ENCODE peak calls at places on chromosomes 11 and 22, in eight cellular contexts. Z is A549, N is cardiac fibroblast, Y is epithelial cell of esophagus, F is K562, L is HCT116, P is prostate gland, K is HL-60. C is an unnamed sample.

GRCh38 chr22:43001271-43002197 is 13.4 kb downstream of the PACSIN2 start:
- DNase-seq in L (no peak), F (no peak), Z (no peak), P (no peak), N (peak), Y (no peak), K (no peak), C (no peak)

GRCh38 chr11:111565111-111565720 is 24.7 kb downstream of the LAYN start:
- DNase-seq in L (peak), K (peak), Y (peak), P (peak), F (peak), N (peak), Z (peak), C (peak)

GRCh38 chr11:94171693-94172440 is 43.2 kb downstream of the PANX1 start:
- DNase-seq in L (peak), K (no peak), Y (peak), P (no peak), F (peak), N (peak), Z (peak), C (no peak)

GRCh38 chr22:23651676-23652075 is 19.6 kb upstream of the DRICH1 start:
- DNase-seq in F (no peak), K (no peak), Z (no peak), N (no peak), L (no peak), Y (no peak), P (no peak), C (no peak)

GRCh38 chr11:19890308-19890707 is 177.7 kb downstream of the NAV2 start:
- DNase-seq in Y (peak), K (no peak), F (no peak), L (no peak), P (no peak), Z (peak), N (peak), C (no peak)

GRCh38 chr11:2777871-2778629 is 78.3 kb upstream of the KCNQ1OT1 start:
- DNase-seq in N (no peak), F (no peak), P (peak), Y (no peak), Z (no peak), K (no peak), L (no peak), C (no peak)

GRCh38 chr22:50261615-50262459 is at the start of gene MAPK12:
- DNase-seq in P (no peak), F (peak), L (no peak), Z (no peak), K (no peak), Y (no peak), N (peak), C (no peak)

GRCh38 chr22:19085233-19086043 is 36.8 kb downstream of the DGCR2 start:
- DNase-seq in N (peak), Y (peak), Z (peak), K (peak), F (peak), P (no peak), L (no peak), C (no peak)

GRCh38 chr22:29914165-29914564 is 31.2 kb downstream of the MTMR3 start:
- DNase-seq in Z (no peak), L (no peak), Y (peak), P (no peak), F (no peak), K (no peak), N (peak), C (no peak)

GRCh38 chr11:77129069-77129840 is 1.2 kb downstream of the MYO7A start:
- DNase-seq in P (no peak), N (no peak), Z (no peak), Y (no peak), K (no peak), F (no peak), L (no peak), C (no peak)

GRCh38 chr11:66743271-66743968 is 14.4 kb upstream of the SPTBN2 start:
- DNase-seq in L (no peak), Z (peak), K (no peak), F (no peak), P (peak), N (no peak), Y (peak), C (peak)

GRCh38 chr11:114399903-114400221 is 449 bp downstream of the C11orf71 start:
- DNase-seq in K (no peak), P (peak), Y (peak), N (no peak), F (peak), Z (no peak), L (no peak), C (no peak)

GRCh38 chr11:56688554-56688953 is 10.3 kb upstream of the OR9G1 start:
- DNase-seq in L (no peak), F (no peak), N (no peak), P (no peak), Y (no peak), Z (no peak), K (no peak), C (no peak)

GRCh38 chr11:67022961-67023956 is at the start of gene SYT12:
- DNase-seq in K (no peak), P (no peak), L (no peak), F (no peak), Z (peak), Y (peak), N (no peak), C (no peak)

GRCh38 chr22:42961815-42962214 is 53.1 kb downstream of the PACSIN2 start:
- DNase-seq in N (no peak), P (no peak), F (no peak), Y (no peak), L (no peak), Z (no peak), K (no peak), C (no peak)

GRCh38 chr22:39368402-39368801 is 18.6 kb downstream of the SYNGR1 start:
- DNase-seq in F (no peak), P (no peak), Z (no peak), Y (no peak), L (no peak), K (no peak), N (no peak), C (no peak)

GRCh38 chr11:70507466-70508230 is 109.3 kb downstream of the CTTN start:
- DNase-seq in Z (no peak), Y (no peak), K (no peak), F (no peak), L (no peak), P (no peak), N (no peak), C (no peak)
- TF ChIP-seq CTCF in Z (no peak), Y (no peak), K (no peak), F (no peak), L (no peak), P (no peak), N (no peak), C (no peak)

GRCh38 chr22:35401863-35402262 is 1.9 kb downstream of the MCM5 start:
- DNase-seq in Z (no peak), K (no peak), N (no peak), F (no peak), P (no peak), Y (no peak), L (no peak), C (no peak)
- H3K4me3 ChIP-seq in Z (no peak), K (no peak), N (no peak), F (peak), P (no peak), Y (no peak), L (no peak), C (no peak)

GRCh38 chr11:129987950-129988349 is 14.7 kb downstream of the PRDM10 start:
- DNase-seq in Z (no peak), K (no peak), L (no peak), F (no peak), N (no peak), P (no peak), Y (no peak), C (no peak)

GRCh38 chr11:129995163-129995562 is 7.5 kb downstream of the PRDM10 start:
- DNase-seq in K (no peak), N (no peak), Z (no peak), P (no peak), L (no peak), F (no peak), Y (no peak), C (no peak)

GRCh38 chr11:129989437-129989836 is 13.2 kb downstream of the PRDM10 start:
- DNase-seq in L (no peak), F (no peak), N (no peak), Y (no peak), P (no peak), K (no peak), Z (no peak), C (no peak)

GRCh38 chr11:129996113-129996870 is 6.3 kb downstream of the PRDM10 start:
- DNase-seq in P (no peak), Z (no peak), L (no peak), K (no peak), Y (no peak), N (peak), F (no peak), C (no peak)

GRCh38 chr11:129992161-129992944 is 10.3 kb downstream of the PRDM10 start:
- DNase-seq in K (peak), P (peak), Y (peak), Z (peak), N (peak), L (peak), F (peak), C (no peak)
- TF ChIP-seq CTCF in K (no peak), P (no peak), Y (peak), Z (no peak), N (no peak), L (peak), F (peak), C (peak)

GRCh38 chr11:46120361-46120710 is 918 bp downstream of the PHF21A start:
- DNase-seq in P (no peak), K (no peak), L (no peak), N (no peak), Z (no peak), F (peak), Y (no peak), C (no peak)

GRCh38 chr11:46119352-46120216 is 1.7 kb downstream of the PHF21A start:
- DNase-seq in P (peak), Y (peak), L (no peak), K (peak), F (peak), N (peak), Z (peak), C (no peak)

GRCh38 chr11:46119053-46119351 is 2.3 kb downstream of the PHF21A start:
- DNase-seq in N (no peak), Z (no peak), L (no peak), K (no peak), P (no peak), F (no peak), Y (no peak), C (no peak)

GRCh38 chr11:46116007-46116711 is 5.1 kb downstream of the PHF21A start:
- DNase-seq in N (no peak), L (no peak), F (no peak), P (no peak), Z (no peak), Y (no peak), K (no peak), C (no peak)

DNA sequence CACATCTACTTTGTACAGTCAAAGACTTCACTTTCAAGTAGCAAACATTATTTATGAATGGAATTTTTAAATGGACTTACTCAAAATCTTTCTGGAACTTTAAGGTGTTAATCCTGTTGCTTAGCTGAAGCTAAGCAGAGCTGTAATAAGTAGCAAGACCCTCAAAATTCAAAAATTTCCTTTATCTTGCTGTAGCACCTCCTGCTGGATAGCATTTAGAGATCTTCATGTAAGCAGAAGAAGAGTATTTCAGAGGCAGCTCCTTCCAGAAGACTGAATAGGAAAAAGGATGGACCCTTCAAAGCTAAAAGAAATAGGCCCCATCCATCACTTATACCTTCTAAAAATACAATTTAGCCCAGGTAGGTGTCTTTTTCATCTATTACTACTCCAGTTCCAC is 3.4 kb downstream of the PHF21A start:
- DNase-seq in F (no peak), N (no peak), Z (no peak), L (no peak), K (no peak), P (no peak), Y (no peak), C (no peak)
- H3K4me3 ChIP-seq in F (peak), N (no peak), Z (no peak), L (no peak), K (peak), P (no peak), Y (no peak), C (no peak)

DNA sequence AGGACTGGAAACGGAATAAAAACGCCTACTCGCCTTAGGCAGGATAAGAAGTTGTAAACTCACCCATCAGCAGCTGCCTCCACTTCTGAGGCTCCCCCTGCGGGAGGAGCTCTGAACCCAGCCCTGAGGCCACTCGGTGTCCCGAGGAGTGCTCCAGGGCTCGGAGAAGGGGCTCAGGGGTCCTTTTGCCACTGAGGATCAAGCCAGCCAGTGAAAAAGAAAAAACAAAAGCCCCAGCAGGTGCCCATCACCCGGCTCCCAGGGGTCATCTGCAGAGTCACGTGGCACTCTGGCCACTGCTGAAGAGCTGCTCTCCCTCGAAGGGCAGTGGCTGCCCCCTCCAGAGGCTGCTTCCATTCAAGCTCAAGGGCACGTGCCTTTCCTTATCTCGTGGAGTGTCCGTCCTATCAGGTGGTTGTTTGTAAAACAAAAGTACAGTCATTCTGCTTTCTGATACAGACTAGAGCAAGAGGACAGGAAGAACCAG is 29.0 kb downstream of the NUP50 start:
- DNase-seq in Y (no peak), L (no peak), F (peak), N (no peak), P (no peak), K (no peak), Z (no peak), C (no peak)
- TF ChIP-seq CTCF in Y (no peak), L (no peak), F (peak), N (peak), P (no peak), K (no peak), Z (peak), C (no peak)

DNA sequence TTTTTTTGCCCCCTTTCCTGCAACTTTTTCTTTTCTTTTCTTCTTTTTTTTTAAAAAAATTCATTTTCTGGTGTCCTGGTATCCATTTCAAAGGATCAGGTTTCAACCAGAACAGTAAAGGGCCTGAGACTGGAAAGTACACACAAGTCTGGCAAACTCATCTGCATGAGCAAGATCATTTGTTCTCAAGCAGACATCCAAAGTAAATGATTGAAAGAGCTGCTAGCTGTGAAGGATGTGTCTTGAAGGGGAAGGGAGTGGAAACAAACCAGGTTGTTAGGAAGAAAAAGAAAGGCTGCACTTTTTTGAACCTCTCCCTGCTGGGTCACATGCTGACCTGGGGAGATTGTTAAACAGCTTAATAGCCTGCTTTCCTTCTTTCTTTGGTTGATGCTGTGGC is 5.3 kb downstream of the YAP1 start:
- DNase-seq in Z (peak), P (peak), L (no peak), K (no peak), N (peak), F (no peak), Y (peak), C (peak)
- H3K4me3 ChIP-seq in Z (peak), P (no peak), L (no peak), K (no peak), N (no peak), F (no peak), Y (no peak), C (no peak)